ENCODE peak calls at places on chromosomes 5 and 9, in six cellular contexts. One of them, this sample, is unnamed. For H3K9me3 and H3K36me3, the result is how much of the 10 kb centered on the place peaks cover.

GRCh38 chr9:69063839-69064238 is 28.3 kb downstream of the FXN start:
- DNase-seq in ovary: no peak
- DNase-seq in Panc1: no peak
- DNase-seq in esophagus muscularis mucosa: no peak
- DNase-seq in cardiac muscle cell: no peak
- DNase-seq in mucosa of descending colon: no peak
- DNase-seq in this sample: no peak

GRCh38 chr9:99818439-99818992 is 3.2 kb upstream of the NR4A3 start:
- DNase-seq in esophagus muscularis mucosa: peak
- DNase-seq in ovary: no peak
- DNase-seq in cardiac muscle cell: no peak
- DNase-seq in Panc1: no peak
- DNase-seq in mucosa of descending colon: no peak
- DNase-seq in this sample: no peak

GRCh38 chr5:179127136-179128040 is 67.2 kb downstream of the ZNF354C start:
- DNase-seq in Panc1: no peak
- DNase-seq in ovary: peak
- DNase-seq in esophagus muscularis mucosa: no peak
- DNase-seq in mucosa of descending colon: no peak
- DNase-seq in cardiac muscle cell: no peak
- DNase-seq in this sample: no peak

GRCh38 chr5:125227333-125228075 is 481.1 kb upstream of the ZNF608 start:
- DNase-seq in mucosa of descending colon: peak
- DNase-seq in ovary: no peak
- DNase-seq in esophagus muscularis mucosa: no peak
- DNase-seq in cardiac muscle cell: peak
- DNase-seq in Panc1: no peak
- DNase-seq in this sample: no peak

GRCh38 chr9:92771309-92771708 is 6.7 kb upstream of the BICD2 start:
- DNase-seq in Panc1: no peak
- DNase-seq in cardiac muscle cell: no peak
- DNase-seq in ovary: no peak
- DNase-seq in esophagus muscularis mucosa: no peak
- DNase-seq in mucosa of descending colon: no peak
- DNase-seq in this sample: no peak

GRCh38 chr5:136382071-136382470 is 16.7 kb upstream of the TRPC7 start:
- DNase-seq in ovary: no peak
- DNase-seq in mucosa of descending colon: no peak
- DNase-seq in esophagus muscularis mucosa: no peak
- DNase-seq in Panc1: no peak
- DNase-seq in cardiac muscle cell: no peak
- DNase-seq in this sample: no peak

GRCh38 chr5:42074353-42074752 is 149.3 kb downstream of the FBXO4 start:
- DNase-seq in cardiac muscle cell: no peak
- DNase-seq in esophagus muscularis mucosa: no peak
- DNase-seq in Panc1: no peak
- DNase-seq in ovary: no peak
- DNase-seq in mucosa of descending colon: no peak
- DNase-seq in this sample: no peak

GRCh38 chr9:78674874-78675273 is 377.9 kb downstream of the PSAT1 start:
- DNase-seq in cardiac muscle cell: no peak
- DNase-seq in esophagus muscularis mucosa: no peak
- DNase-seq in ovary: no peak
- DNase-seq in Panc1: no peak
- DNase-seq in mucosa of descending colon: no peak
- DNase-seq in this sample: no peak

GRCh38 chr9:1018121-1018520 is 32.0 kb upstream of the DMRT2 start:
- DNase-seq in Panc1: no peak
- DNase-seq in ovary: no peak
- DNase-seq in esophagus muscularis mucosa: no peak
- DNase-seq in cardiac muscle cell: peak
- DNase-seq in mucosa of descending colon: peak
- DNase-seq in this sample: no peak

GRCh38 chr9:893843-894420 is 52.4 kb downstream of the DMRT1 start:
- DNase-seq in esophagus muscularis mucosa: no peak
- DNase-seq in ovary: no peak
- DNase-seq in Panc1: peak
- DNase-seq in cardiac muscle cell: peak
- DNase-seq in mucosa of descending colon: peak
- DNase-seq in this sample: no peak

GRCh38 chr9:20382460-20383071 is 239.7 kb downstream of the MLLT3 start:
- DNase-seq in mucosa of descending colon: peak
- DNase-seq in cardiac muscle cell: peak
- DNase-seq in ovary: no peak
- DNase-seq in Panc1: no peak
- DNase-seq in esophagus muscularis mucosa: no peak
- DNase-seq in this sample: no peak

GRCh38 chr5:116002116-116002906 is 30.0 kb upstream of the ARL14EPL start:
- DNase-seq in cardiac muscle cell: peak
- DNase-seq in Panc1: no peak
- DNase-seq in mucosa of descending colon: no peak
- DNase-seq in ovary: no peak
- DNase-seq in esophagus muscularis mucosa: no peak
- DNase-seq in this sample: no peak

GRCh38 chr5:16574789-16575785 is 41.7 kb downstream of the RETREG1 start:
- DNase-seq in esophagus muscularis mucosa: no peak
- DNase-seq in Panc1: peak
- DNase-seq in ovary: no peak
- DNase-seq in cardiac muscle cell: peak
- DNase-seq in mucosa of descending colon: no peak
- DNase-seq in this sample: peak

GRCh38 chr5:141913560-141913959 is 10.1 kb upstream of the DELE1 start:
- DNase-seq in esophagus muscularis mucosa: no peak
- DNase-seq in cardiac muscle cell: no peak
- DNase-seq in mucosa of descending colon: no peak
- DNase-seq in ovary: no peak
- DNase-seq in Panc1: no peak
- DNase-seq in this sample: no peak

GRCh38 chr5:26945881-26946280 is 92.5 kb downstream of the CDH9 start:
- DNase-seq in mucosa of descending colon: no peak
- DNase-seq in ovary: no peak
- DNase-seq in Panc1: no peak
- DNase-seq in esophagus muscularis mucosa: no peak
- DNase-seq in cardiac muscle cell: no peak
- DNase-seq in this sample: no peak

GRCh38 chr9:131616983-131617604 is 71.8 kb downstream of the PRRT1B start:
- DNase-seq in Panc1: no peak
- DNase-seq in ovary: no peak
- DNase-seq in mucosa of descending colon: no peak
- DNase-seq in esophagus muscularis mucosa: no peak
- DNase-seq in cardiac muscle cell: peak
- DNase-seq in this sample: no peak

GRCh38 chr5:140639093-140639821 is at the start of gene TMCO6:
- DNase-seq in ovary: peak
- DNase-seq in esophagus muscularis mucosa: peak
- DNase-seq in Panc1: peak
- DNase-seq in cardiac muscle cell: peak
- DNase-seq in mucosa of descending colon: peak
- DNase-seq in this sample: peak

GRCh38 chr5:87195616-87196015 is 72.1 kb upstream of the RASA1 start:
- DNase-seq in esophagus muscularis mucosa: no peak
- DNase-seq in cardiac muscle cell: peak
- DNase-seq in ovary: no peak
- DNase-seq in Panc1: no peak
- DNase-seq in mucosa of descending colon: no peak
- DNase-seq in this sample: no peak

GRCh38 chr5:161299053-161299452 is 247.5 kb downstream of the GABRB2 start:
- DNase-seq in esophagus muscularis mucosa: no peak
- DNase-seq in cardiac muscle cell: no peak
- DNase-seq in Panc1: no peak
- DNase-seq in mucosa of descending colon: no peak
- DNase-seq in ovary: no peak
- DNase-seq in this sample: no peak

GRCh38 chr5:150846651-150847333 is 471 bp downstream of the IRGM start:
- DNase-seq in cardiac muscle cell: peak
- DNase-seq in esophagus muscularis mucosa: no peak
- DNase-seq in ovary: peak
- DNase-seq in Panc1: peak
- DNase-seq in mucosa of descending colon: peak
- DNase-seq in this sample: no peak

GRCh38 chr5:107990881-107991810 is 320.4 kb upstream of the EFNA5 start:
- DNase-seq in Panc1: no peak
- DNase-seq in mucosa of descending colon: no peak
- DNase-seq in cardiac muscle cell: no peak
- DNase-seq in ovary: no peak
- DNase-seq in esophagus muscularis mucosa: no peak
- DNase-seq in this sample: no peak

GRCh38 chr9:105007143-105007542 is 79.2 kb upstream of the ABCA1 start:
- DNase-seq in mucosa of descending colon: peak
- DNase-seq in ovary: no peak
- DNase-seq in Panc1: peak
- DNase-seq in esophagus muscularis mucosa: no peak
- DNase-seq in cardiac muscle cell: peak
- DNase-seq in this sample: no peak

GRCh38 chr5:149959406-149960236 is 937 bp upstream of the SLC26A2 start:
- DNase-seq in mucosa of descending colon: no peak
- DNase-seq in cardiac muscle cell: peak
- DNase-seq in esophagus muscularis mucosa: no peak
- DNase-seq in Panc1: peak
- DNase-seq in ovary: peak
- DNase-seq in this sample: no peak

DNA sequence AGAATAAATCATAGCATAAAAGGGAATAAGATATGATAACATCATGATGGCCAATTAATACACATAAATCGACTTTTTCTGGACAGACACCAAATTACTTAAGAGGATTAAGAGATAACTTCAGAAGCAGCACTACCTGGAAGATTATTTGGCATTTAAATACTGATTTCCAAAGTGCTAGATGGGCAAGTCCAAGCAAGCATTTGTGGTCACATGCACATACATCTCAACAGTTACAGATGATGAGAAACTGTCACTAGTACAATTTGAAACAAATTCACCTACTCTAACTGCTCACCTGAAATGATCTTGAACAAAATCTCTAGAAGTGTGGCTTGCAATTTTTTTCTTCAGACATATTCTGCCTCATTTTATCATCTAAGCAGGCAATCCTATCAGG is 26.8 kb upstream of the RASGEF1C start:
- DNase-seq in mucosa of descending colon: no peak
- DNase-seq in esophagus muscularis mucosa: no peak
- DNase-seq in cardiac muscle cell: no peak
- DNase-seq in ovary: no peak
- DNase-seq in Panc1: no peak
- DNase-seq in this sample: no peak
- H3K9me3 ChIP-seq in mucosa of descending colon: under half
- H3K9me3 ChIP-seq in esophagus muscularis mucosa: under half
- H3K9me3 ChIP-seq in cardiac muscle cell: under half
- H3K9me3 ChIP-seq in ovary: under half
- H3K9me3 ChIP-seq in Panc1: under half
- H3K9me3 ChIP-seq in this sample: under half

DNA sequence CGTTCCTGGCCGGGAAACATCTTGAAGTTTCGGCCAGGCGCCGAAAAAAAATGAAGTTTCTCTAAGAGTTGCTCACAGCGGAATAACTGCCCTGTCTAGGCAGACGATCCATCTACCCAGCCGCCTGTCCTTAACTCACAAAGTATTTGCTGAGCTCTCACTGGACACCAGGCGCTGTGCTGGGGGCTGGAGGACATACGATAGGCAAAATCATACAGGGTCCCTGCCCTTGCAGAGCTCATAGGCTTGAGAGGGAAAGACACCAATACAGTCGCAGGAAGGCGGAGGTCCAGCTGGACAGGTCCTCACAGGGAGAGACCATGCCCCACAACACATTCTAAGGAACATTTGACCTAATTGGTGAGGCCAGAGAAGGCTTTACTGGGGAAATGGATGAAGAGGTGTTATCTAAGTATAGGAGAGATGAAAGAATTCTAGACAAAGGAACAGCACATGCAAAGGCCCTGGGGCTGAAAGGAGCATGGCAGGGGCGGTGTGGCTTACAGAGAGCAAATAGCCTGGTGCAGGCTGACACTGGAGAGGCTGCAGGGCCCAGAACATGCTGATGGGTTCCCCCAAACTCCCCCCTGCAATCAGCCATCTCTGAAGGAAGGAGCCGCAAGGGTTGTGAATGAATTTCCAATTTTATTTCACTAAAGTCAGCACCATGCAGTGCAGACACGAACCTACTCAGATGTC is 2.0 kb upstream of the MXD3 start:
- DNase-seq in cardiac muscle cell: no peak
- DNase-seq in ovary: no peak
- DNase-seq in mucosa of descending colon: no peak
- DNase-seq in esophagus muscularis mucosa: no peak
- DNase-seq in Panc1: no peak
- DNase-seq in this sample: no peak
- TF ChIP-seq CTCF in cardiac muscle cell: no peak
- TF ChIP-seq CTCF in ovary: no peak
- TF ChIP-seq CTCF in mucosa of descending colon: no peak
- TF ChIP-seq CTCF in esophagus muscularis mucosa: no peak
- TF ChIP-seq CTCF in Panc1: no peak
- TF ChIP-seq CTCF in this sample: no peak

DNA sequence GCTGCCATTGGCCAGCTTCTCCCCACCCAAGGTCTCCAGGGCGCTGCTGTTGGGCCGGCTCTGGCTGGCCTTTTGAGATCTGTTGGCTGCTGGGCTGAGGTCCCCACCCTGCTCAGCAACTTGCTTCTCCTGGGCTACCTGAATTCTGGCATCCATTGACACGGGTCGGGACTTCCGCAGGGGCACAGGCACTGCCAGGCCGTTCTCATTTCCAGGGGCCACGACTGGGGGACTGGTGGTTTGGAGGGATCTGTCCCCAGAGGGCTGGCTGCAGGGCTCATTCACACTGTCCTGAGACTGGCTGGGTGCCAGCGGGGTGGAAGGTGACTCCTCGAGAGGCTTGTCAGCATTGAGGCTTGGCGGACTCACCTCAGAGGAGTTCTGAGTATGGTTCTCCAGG is 87.1 kb upstream of the FBXW11 start:
- DNase-seq in ovary: no peak
- DNase-seq in esophagus muscularis mucosa: no peak
- DNase-seq in mucosa of descending colon: no peak
- DNase-seq in Panc1: no peak
- DNase-seq in cardiac muscle cell: no peak
- DNase-seq in this sample: peak
- H3K36me3 ChIP-seq in ovary: under half
- H3K36me3 ChIP-seq in esophagus muscularis mucosa: half or more
- H3K36me3 ChIP-seq in mucosa of descending colon: under half
- H3K36me3 ChIP-seq in Panc1: under half
- H3K36me3 ChIP-seq in cardiac muscle cell: under half
- H3K36me3 ChIP-seq in this sample: under half

GRCh38 chr5:4294878-4295277 is 699.2 kb downstream of the IRX1 start:
- DNase-seq in mucosa of descending colon: no peak
- DNase-seq in ovary: no peak
- DNase-seq in cardiac muscle cell: no peak
- DNase-seq in esophagus muscularis mucosa: no peak
- DNase-seq in Panc1: no peak
- DNase-seq in this sample: no peak

DNA sequence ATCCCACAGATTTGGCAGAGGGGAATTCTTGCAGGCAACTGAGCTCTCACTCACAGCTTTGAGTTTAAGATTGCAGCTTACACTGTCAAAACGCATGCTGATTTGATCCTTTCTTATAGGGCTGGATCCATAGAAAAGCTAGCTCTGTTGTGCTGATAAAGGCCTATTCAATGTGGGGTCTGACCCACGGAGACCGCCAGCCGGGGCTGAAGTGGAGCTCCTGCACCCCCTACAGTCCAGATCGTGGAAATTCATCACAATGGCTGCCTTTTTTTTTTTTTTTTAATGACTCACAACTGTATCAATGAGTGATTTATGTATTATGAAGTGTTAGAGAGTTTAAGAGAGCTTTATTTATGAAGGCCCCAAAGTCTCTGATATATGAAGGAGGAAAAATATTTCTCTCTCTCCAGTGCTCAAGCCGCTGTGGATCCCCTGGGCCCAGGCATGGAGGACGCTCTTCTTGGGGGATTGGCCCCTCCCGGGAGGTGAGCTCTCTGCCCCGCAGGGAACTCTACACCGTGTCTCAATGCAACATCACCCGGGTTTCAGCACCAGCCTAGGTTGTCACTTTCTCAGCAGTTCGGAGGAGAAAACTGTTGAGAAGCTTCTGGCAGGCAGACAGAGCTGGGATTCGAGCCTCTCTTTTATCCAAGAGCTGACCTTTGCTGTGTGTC is 700.2 kb downstream of the IRX1 start:
- DNase-seq in cardiac muscle cell: no peak
- DNase-seq in ovary: no peak
- DNase-seq in esophagus muscularis mucosa: no peak
- DNase-seq in mucosa of descending colon: no peak
- DNase-seq in Panc1: no peak
- DNase-seq in this sample: no peak
- H3K9me3 ChIP-seq in cardiac muscle cell: under half
- H3K9me3 ChIP-seq in ovary: under half
- H3K9me3 ChIP-seq in esophagus muscularis mucosa: under half
- H3K9me3 ChIP-seq in mucosa of descending colon: under half
- H3K9me3 ChIP-seq in Panc1: under half
- H3K9me3 ChIP-seq in this sample: under half